ENCODE peak calls at places on chromosomes 12 and 14, in six cellular contexts. J is WTC11, S is K562, I is HCT116, K is H1, A is GM12878. Q is an unnamed sample.

GRCh38 chr12:13211859-13212664 is 15.5 kb downstream of the EMP1 start:
- DNase-seq in K (peak), I (peak), S (peak), J (peak), A (no peak), Q (peak)

GRCh38 chr12:58818546-58818945 is 101.8 kb downstream of the LRIG3 start:
- DNase-seq in J (no peak), K (no peak), S (no peak), I (no peak), A (no peak), Q (no peak)

GRCh38 chr14:104678346-104678745 is 11.1 kb upstream of the INF2 start:
- DNase-seq in J (no peak), S (peak), K (peak), I (no peak), A (no peak), Q (no peak)

GRCh38 chr14:57060276-57060956 is 208.3 kb downstream of the EXOC5 start:
- DNase-seq in S (peak), I (no peak), J (no peak), A (peak), K (no peak), Q (no peak)

GRCh38 chr12:62866451-62867082 is 68.4 kb downstream of the PPM1H start:
- DNase-seq in S (peak), I (no peak), A (no peak), K (no peak), J (peak), Q (peak)

GRCh38 chr12:12217018-12217359 is 49.9 kb downstream of the LRP6 start:
- DNase-seq in J (no peak), A (no peak), S (peak), I (no peak), K (no peak), Q (no peak)

GRCh38 chr12:113302925-113303640 is 31.8 kb downstream of the SLC8B1 start:
- DNase-seq in A (no peak), K (no peak), J (no peak), I (no peak), S (peak), Q (no peak)

GRCh38 chr12:109693653-109694224 is 19.9 kb upstream of the FAM222A start:
- DNase-seq in J (no peak), K (no peak), S (no peak), A (no peak), I (no peak), Q (no peak)

GRCh38 chr14:55458800-55459577 is 18.6 kb upstream of the TBPL2 start:
- DNase-seq in J (no peak), S (no peak), A (no peak), K (no peak), I (no peak), Q (no peak)

GRCh38 chr14:69288001-69288771 is 28.2 kb downstream of the GALNT16 start:
- DNase-seq in A (no peak), J (no peak), K (peak), I (no peak), S (peak), Q (peak)

GRCh38 chr14:32255855-32256254 is 52.8 kb upstream of the RNU6-8 start:
- DNase-seq in K (no peak), J (no peak), A (no peak), I (no peak), S (no peak), Q (no peak)

GRCh38 chr14:32258574-32258973 is 55.5 kb upstream of the RNU6-8 start:
- DNase-seq in A (no peak), S (peak), K (no peak), I (no peak), J (no peak), Q (no peak)

GRCh38 chr14:32254952-32255679 is 52.0 kb upstream of the RNU6-8 start:
- DNase-seq in K (peak), I (peak), S (peak), J (peak), A (no peak), Q (peak)

GRCh38 chr14:32256606-32257005 is 53.5 kb upstream of the RNU6-8 start:
- DNase-seq in J (no peak), A (no peak), K (no peak), I (no peak), S (no peak), Q (no peak)

GRCh38 chr14:32259368-32260013 is 56.4 kb upstream of the RNU6-8 start:
- DNase-seq in I (peak), A (peak), S (peak), K (no peak), J (no peak), Q (peak)
- TF ChIP-seq ATF3 in I (no peak), A (no peak), S (no peak), K (no peak), J (no peak), Q (peak)

GRCh38 chr14:96567289-96567899 is 65.2 kb downstream of the PAPOLA start:
- DNase-seq in I (no peak), J (no peak), S (peak), A (no peak), K (no peak), Q (peak)

GRCh38 chr14:96568646-96569045 is 66.5 kb downstream of the PAPOLA start:
- DNase-seq in I (no peak), S (no peak), A (no peak), J (no peak), K (no peak), Q (no peak)

GRCh38 chr14:96565811-96566210 is 63.6 kb downstream of the PAPOLA start:
- DNase-seq in S (no peak), I (no peak), K (no peak), A (no peak), J (no peak), Q (no peak)

GRCh38 chr14:96559571-96559970 is 57.4 kb downstream of the PAPOLA start:
- DNase-seq in S (no peak), J (no peak), I (no peak), K (no peak), A (no peak), Q (no peak)

DNA sequence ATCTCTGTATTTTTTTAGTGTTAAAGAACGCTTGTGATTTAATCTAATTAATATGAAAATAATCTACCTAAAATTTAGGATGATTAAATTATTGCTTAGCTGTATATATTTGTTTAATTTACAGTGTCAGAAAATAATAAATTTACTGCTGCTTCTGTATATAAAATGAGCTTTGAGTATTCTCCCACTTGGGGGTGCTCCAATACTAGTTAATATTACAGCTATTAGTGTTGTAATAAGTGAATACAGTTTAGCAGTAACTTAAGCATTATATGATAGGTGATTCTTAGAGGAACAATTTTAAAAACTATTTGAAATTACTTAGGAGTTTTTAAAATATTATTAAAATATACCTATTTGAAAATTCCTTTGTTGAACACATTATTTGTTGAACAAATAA is 62.2 kb downstream of the PAPOLA start:
- DNase-seq in J (no peak), A (no peak), S (no peak), I (no peak), K (no peak), Q (no peak)
- TF ChIP-seq ATF3 in J (no peak), A (no peak), S (no peak), I (no peak), K (no peak), Q (no peak)

DNA sequence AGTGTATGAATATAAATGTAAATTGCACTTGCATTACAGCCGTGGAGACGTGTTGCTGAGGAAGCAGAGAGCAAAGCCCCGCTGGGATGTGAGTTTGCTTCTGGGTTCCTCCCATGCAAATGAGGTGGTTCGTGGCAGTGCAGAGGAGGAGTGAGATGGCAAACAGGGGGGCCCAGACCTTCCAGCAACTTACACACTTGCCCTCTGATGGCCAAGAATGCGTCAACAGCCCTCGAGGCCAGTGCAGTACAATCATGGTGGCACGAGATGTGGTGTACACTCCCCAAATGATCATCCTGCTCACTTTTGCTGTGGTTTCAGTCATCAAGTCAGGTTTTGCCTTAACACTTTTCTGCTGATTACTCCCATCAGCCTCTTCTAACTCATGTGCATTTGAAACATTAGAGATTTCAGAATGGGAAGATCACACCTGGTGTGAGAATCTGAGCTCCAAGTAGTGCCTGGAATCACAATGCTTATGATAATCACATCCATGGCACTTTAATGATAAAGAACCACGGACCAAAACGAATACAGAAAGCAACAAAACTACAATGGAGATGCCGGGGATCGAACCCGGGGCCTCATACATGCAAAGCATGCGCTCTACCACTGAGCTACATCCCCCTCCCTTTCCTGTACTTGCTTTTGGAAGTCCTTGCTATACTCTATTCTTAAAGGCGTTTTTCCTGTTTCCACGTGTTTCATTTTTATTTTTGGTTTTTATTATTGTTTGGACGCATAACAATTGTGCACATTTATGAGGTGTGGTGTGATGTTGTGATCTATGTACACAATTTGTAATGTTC is 7.0 kb upstream of the UBC start:
- DNase-seq in I (no peak), K (peak), J (peak), S (peak), A (peak), Q (peak)
- TF ChIP-seq ATF3 in I (no peak), K (no peak), J (no peak), S (no peak), A (no peak), Q (no peak)

DNA sequence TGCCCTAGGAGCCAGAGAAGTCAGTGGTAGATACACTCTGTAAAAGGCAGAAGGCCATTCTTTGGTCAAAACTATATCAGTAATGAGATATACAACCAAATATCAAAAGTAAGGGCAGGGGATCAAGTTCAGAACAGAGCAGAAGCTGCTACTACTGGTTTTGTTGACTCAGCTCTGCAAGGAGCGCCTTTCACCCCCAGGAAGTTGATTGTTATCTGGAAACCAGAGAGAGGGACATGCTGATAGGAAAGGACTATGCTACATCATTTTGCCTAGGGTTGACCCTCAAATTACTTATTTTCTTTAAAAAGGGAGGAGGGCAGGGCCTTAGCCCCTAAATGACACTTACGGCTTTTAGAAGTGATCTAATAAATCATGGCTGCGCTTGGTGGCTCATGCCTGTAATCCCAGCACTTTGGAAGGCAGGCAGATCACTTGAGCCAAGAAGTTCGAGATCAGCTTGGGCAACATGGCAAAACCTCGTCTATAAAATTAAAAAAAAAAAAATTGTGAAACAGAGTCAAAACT is 194.0 kb downstream of the KLHL28 start:
- DNase-seq in K (no peak), S (no peak), I (no peak), J (no peak), A (no peak), Q (no peak)
- TF ChIP-seq ATF3 in K (no peak), S (no peak), I (no peak), J (no peak), A (no peak), Q (no peak)

DNA sequence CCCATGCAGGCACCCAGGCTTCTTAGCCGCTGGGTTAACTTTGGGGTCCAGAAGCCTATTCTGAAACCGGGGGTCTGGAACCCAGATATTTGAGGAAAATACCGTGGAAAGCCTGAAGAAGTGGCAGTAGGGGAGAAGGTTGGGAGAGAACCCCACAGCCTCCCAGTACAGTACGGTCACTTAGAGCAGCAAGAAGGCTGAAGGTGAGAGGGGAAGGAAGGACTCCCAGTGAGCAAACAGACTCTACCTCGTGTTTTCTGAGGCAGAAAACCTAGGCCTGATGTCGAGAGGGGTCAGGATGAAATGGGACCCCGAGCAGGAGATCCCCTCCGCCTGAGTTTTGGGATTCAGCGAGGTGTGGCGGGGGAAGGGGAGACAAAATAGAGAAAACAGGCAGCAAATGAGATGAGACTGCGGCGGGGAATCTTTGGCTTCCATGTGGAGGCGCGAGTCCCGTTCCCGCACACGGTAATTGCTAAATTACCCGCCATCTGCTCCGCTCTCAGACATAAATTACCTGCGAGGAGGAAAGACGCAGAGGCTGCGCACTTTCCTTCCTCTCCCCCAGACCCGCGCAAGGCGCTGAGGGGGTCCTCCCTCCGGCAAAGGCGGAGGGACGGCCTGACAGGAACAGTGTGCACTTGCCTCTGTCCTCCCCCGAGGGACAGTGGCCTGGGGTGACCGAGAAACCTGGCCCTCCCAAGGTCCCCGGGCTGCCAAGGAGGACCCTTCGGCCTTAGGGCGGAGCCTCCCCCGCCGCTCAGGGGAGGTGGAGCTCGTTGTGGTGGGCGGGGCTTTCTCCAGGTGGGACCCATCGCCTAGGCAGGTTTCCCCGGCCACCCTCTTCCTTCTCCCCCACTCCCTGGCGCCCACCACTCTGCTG is 10.9 kb upstream of the CALCOCO1 start:
- DNase-seq in A (no peak), I (no peak), K (peak), J (peak), S (no peak), Q (no peak)
- TF ChIP-seq ATF3 in A (no peak), I (no peak), K (no peak), J (no peak), S (no peak), Q (no peak)

DNA sequence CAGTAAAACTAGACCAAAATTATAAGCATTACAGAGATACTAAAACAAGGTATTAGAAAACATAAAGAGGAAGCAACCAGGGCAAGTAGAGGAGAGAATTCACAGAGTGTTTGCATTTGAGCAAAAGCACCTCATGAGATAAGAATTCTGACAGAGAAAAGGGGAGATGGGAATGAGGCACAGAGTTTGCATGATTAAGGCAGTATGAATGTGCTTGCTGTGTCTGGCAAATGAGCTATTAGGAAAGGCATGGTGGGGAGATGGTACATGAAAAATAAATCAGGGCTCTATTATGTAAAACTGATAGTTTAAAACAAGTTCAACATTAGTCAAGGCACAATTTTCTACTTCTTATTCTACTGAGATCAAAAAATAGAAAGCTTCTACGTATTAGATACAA is 23.1 kb downstream of the GARIN6 start:
- DNase-seq in K (no peak), S (no peak), J (no peak), A (no peak), I (no peak), Q (no peak)
- TF ChIP-seq ATF3 in K (no peak), S (no peak), J (no peak), A (no peak), I (no peak), Q (no peak)